ENCODE peak calls at places on chromosome 1, in six cellular contexts. J is NCI-H510A treated with DMSO at 0.1 percent for 48 hours; U is GM20000; H is AML-193; W is AG10803; K is CD4-positive, alpha-beta T cell. T is an unnamed sample.

GRCh38 chr1:207004931-207005830 is 27.4 kb downstream of the C1orf116 start:
- DNase-seq in J (peak), W (peak), U (peak), H (peak), K (peak), T (no peak)

GRCh38 chr1:107572674-107573205 is 392.2 kb downstream of the VAV3 start:
- DNase-seq in J (no peak), W (peak), K (no peak), U (no peak), H (no peak), T (peak)

GRCh38 chr1:89310976-89311375 is 38.3 kb upstream of the GBP5 start:
- DNase-seq in H (no peak), W (no peak), K (no peak), J (no peak), U (no peak), T (no peak)

GRCh38 chr1:220370041-220370700 is 97.9 kb upstream of the RAB3GAP2 start:
- DNase-seq in H (no peak), U (no peak), W (peak), J (peak), K (no peak), T (no peak)

GRCh38 chr1:3530931-3531818 is 76.7 kb downstream of the ARHGEF16 start:
- DNase-seq in K (peak), U (no peak), J (peak), H (peak), W (peak), T (peak)

GRCh38 chr1:7398982-7399381 is 372.1 kb upstream of the VAMP3 start:
- DNase-seq in W (no peak), H (no peak), J (no peak), U (no peak), K (no peak), T (no peak)

GRCh38 chr1:216903389-216903754 is 180.1 kb upstream of the ESRRG start:
- DNase-seq in W (peak), K (no peak), U (no peak), H (no peak), J (no peak), T (no peak)

GRCh38 chr1:54499097-54500029 is 48.7 kb upstream of the ACOT11 start:
- DNase-seq in K (peak), H (peak), W (peak), J (peak), U (no peak), T (no peak)

GRCh38 chr1:101357444-101357986 is 120.7 kb downstream of the S1PR1 start:
- DNase-seq in K (peak), W (peak), H (peak), U (peak), J (peak), T (no peak)

GRCh38 chr1:65979145-65979544 is 186.4 kb downstream of the PDE4B start:
- DNase-seq in W (no peak), K (no peak), U (no peak), J (no peak), H (no peak), T (no peak)

GRCh38 chr1:39328722-39329121 is 124.2 kb downstream of the MACF1 start:
- DNase-seq in U (no peak), W (no peak), K (no peak), H (no peak), J (no peak), T (no peak)

GRCh38 chr1:230077436-230078221 is 10.6 kb downstream of the GALNT2 start:
- DNase-seq in W (peak), H (no peak), U (no peak), J (no peak), K (no peak), T (peak)

GRCh38 chr1:4139646-4140045 is 239.6 kb upstream of the C1orf174 start:
- DNase-seq in H (no peak), K (no peak), J (no peak), U (no peak), W (no peak), T (no peak)

GRCh38 chr1:46448109-46448911 is 41.3 kb upstream of the DMBX1 start:
- DNase-seq in U (no peak), K (no peak), H (no peak), W (no peak), J (no peak), T (no peak)

GRCh38 chr1:10107985-10108663 is 75.4 kb downstream of the UBE4B start:
- DNase-seq in W (peak), J (no peak), U (no peak), K (no peak), H (no peak), T (no peak)

GRCh38 chr1:76901158-76901767 is 34.0 kb downstream of the ST6GALNAC5 start:
- DNase-seq in U (peak), H (peak), W (peak), K (no peak), J (no peak), T (no peak)

GRCh38 chr1:235336903-235337302 is 8.5 kb downstream of the GGPS1 start:
- DNase-seq in K (no peak), U (no peak), W (no peak), H (no peak), J (no peak), T (no peak)

GRCh38 chr1:9730096-9730901 is 78.8 kb downstream of the PIK3CD start:
- DNase-seq in K (no peak), W (no peak), U (peak), J (no peak), H (no peak), T (peak)

GRCh38 chr1:69919922-69920273 is 285.5 kb downstream of the LRRC40 start:
- DNase-seq in J (no peak), H (no peak), W (no peak), U (no peak), K (no peak), T (no peak)

GRCh38 chr1:240496941-240497340 is 115.0 kb downstream of the GREM2 start:
- DNase-seq in W (no peak), K (no peak), J (no peak), H (no peak), U (no peak), T (no peak)

GRCh38 chr1:112954945-112955677 is 885 bp downstream of the SLC16A1 start:
- DNase-seq in J (peak), U (peak), H (peak), K (peak), W (peak), T (peak)

GRCh38 chr1:15426492-15427279 is 11.6 kb upstream of the CTRC start:
- DNase-seq in J (no peak), W (no peak), H (no peak), K (no peak), U (no peak), T (peak)

GRCh38 chr1:26602378-26602959 is 72.9 kb downstream of the RPS6KA1 start:
- DNase-seq in J (peak), U (peak), K (no peak), H (peak), W (peak), T (no peak)

GRCh38 chr1:84037758-84038611 is 39.1 kb upstream of the TTLL7 start:
- DNase-seq in W (no peak), J (no peak), U (no peak), K (no peak), H (no peak), T (no peak)

T was measured in sigmoid colon.